ENCODE peak calls at places on chromosomes 16 and 17, in four cellular contexts. One of them, this sample, is unnamed.

GRCh38 chr17:79046501-79047280 is 22.7 kb downstream of the C1QTNF1 start:
- DNase-seq in cardiac fibroblast: no peak
- DNase-seq in hippocampal formation: no peak
- DNase-seq in left colon: peak
- DNase-seq in this sample: no peak

GRCh38 chr16:81599034-81599744 is 154.6 kb downstream of the CMIP start:
- DNase-seq in cardiac fibroblast: no peak
- DNase-seq in hippocampal formation: no peak
- DNase-seq in left colon: no peak
- DNase-seq in this sample: no peak

GRCh38 chr17:7651097-7651958 is 602 bp downstream of the ATP1B2 start:
- DNase-seq in cardiac fibroblast: no peak
- DNase-seq in hippocampal formation: peak
- DNase-seq in left colon: no peak
- DNase-seq in this sample: no peak

GRCh38 chr16:28193530-28194423 is 18.0 kb downstream of the XPO6 start:
- DNase-seq in cardiac fibroblast: peak
- DNase-seq in hippocampal formation: no peak
- DNase-seq in left colon: no peak
- DNase-seq in this sample: peak

GRCh38 chr16:29678691-29679267 is at the start of gene QPRT:
- DNase-seq in cardiac fibroblast: peak
- DNase-seq in hippocampal formation: no peak
- DNase-seq in left colon: peak
- DNase-seq in this sample: peak

GRCh38 chr16:49562228-49562627 is 188.6 kb downstream of the C16orf78 start:
- DNase-seq in cardiac fibroblast: no peak
- DNase-seq in hippocampal formation: no peak
- DNase-seq in left colon: no peak
- DNase-seq in this sample: no peak

GRCh38 chr16:79589495-79590134 is 10.9 kb downstream of the MAF start:
- DNase-seq in cardiac fibroblast: no peak
- DNase-seq in hippocampal formation: no peak
- DNase-seq in left colon: no peak
- DNase-seq in this sample: no peak

GRCh38 chr16:5604770-5605169 is 507.2 kb upstream of the EEF2KMT start:
- DNase-seq in cardiac fibroblast: peak
- DNase-seq in hippocampal formation: peak
- DNase-seq in left colon: no peak
- DNase-seq in this sample: no peak

GRCh38 chr17:16976686-16977550 is 5.0 kb upstream of the TNFRSF13B start:
- DNase-seq in cardiac fibroblast: no peak
- DNase-seq in hippocampal formation: no peak
- DNase-seq in left colon: no peak
- DNase-seq in this sample: no peak

GRCh38 chr17:27551701-27552466 is 79.1 kb upstream of the LGALS9 start:
- DNase-seq in cardiac fibroblast: peak
- DNase-seq in hippocampal formation: no peak
- DNase-seq in left colon: peak
- DNase-seq in this sample: no peak